ENCODE peak calls at places on chromosomes 1 and 21, in eight cellular contexts. One of them, this sample, is unnamed.

GRCh38 chr1:58763214-58763613 is 20.6 kb downstream of the JUN start:
- DNase-seq in activated T-cell treated with anti-CD3 and anti-CD28 coated beads for 1 hour: no peak
- DNase-seq in C1 segment of cervical spinal cord: no peak
- DNase-seq in GM12865: no peak
- DNase-seq in T-helper 2 cell: no peak
- DNase-seq in BJ: peak; percentile 68
- DNase-seq in stimulated activated CD4-positive, alpha-beta T cell treated with anti-CD3 and anti-CD28 coated beads, Interleukin-2, amount 100 ng/mL, for 48 hours: no peak
- DNase-seq in activated gamma-delta T cell treated with anti-CD3 and anti-CD28 coated beads, Interleukin-2, amount 50 U/mL, for 16 hours: no peak
- DNase-seq in this sample: no peak

GRCh38 chr1:234997201-234998173 is 131.2 kb downstream of the TOMM20 start:
- DNase-seq in activated T-cell treated with anti-CD3 and anti-CD28 coated beads for 1 hour: no peak
- DNase-seq in C1 segment of cervical spinal cord: peak; percentile 93
- DNase-seq in GM12865: no peak
- DNase-seq in T-helper 2 cell: no peak
- DNase-seq in BJ: peak; percentile 91
- DNase-seq in stimulated activated CD4-positive, alpha-beta T cell treated with anti-CD3 and anti-CD28 coated beads, Interleukin-2, amount 100 ng/mL, for 48 hours: no peak
- DNase-seq in activated gamma-delta T cell treated with anti-CD3 and anti-CD28 coated beads, Interleukin-2, amount 50 U/mL, for 16 hours: no peak
- DNase-seq in this sample: no peak

GRCh38 chr1:183602510-183602909 is 12.3 kb upstream of the NCF2 start:
- DNase-seq in activated T-cell treated with anti-CD3 and anti-CD28 coated beads for 1 hour: no peak
- DNase-seq in C1 segment of cervical spinal cord: no peak
- DNase-seq in GM12865: peak; percentile 30
- DNase-seq in T-helper 2 cell: no peak
- DNase-seq in BJ: no peak
- DNase-seq in stimulated activated CD4-positive, alpha-beta T cell treated with anti-CD3 and anti-CD28 coated beads, Interleukin-2, amount 100 ng/mL, for 48 hours: no peak
- DNase-seq in activated gamma-delta T cell treated with anti-CD3 and anti-CD28 coated beads, Interleukin-2, amount 50 U/mL, for 16 hours: no peak
- DNase-seq in this sample: no peak

GRCh38 chr21:39180429-39181019 is 2.7 kb downstream of the PSMG1 start:
- DNase-seq in activated T-cell treated with anti-CD3 and anti-CD28 coated beads for 1 hour: no peak
- DNase-seq in C1 segment of cervical spinal cord: no peak
- DNase-seq in GM12865: no peak
- DNase-seq in T-helper 2 cell: no peak
- DNase-seq in BJ: no peak
- DNase-seq in stimulated activated CD4-positive, alpha-beta T cell treated with anti-CD3 and anti-CD28 coated beads, Interleukin-2, amount 100 ng/mL, for 48 hours: no peak
- DNase-seq in activated gamma-delta T cell treated with anti-CD3 and anti-CD28 coated beads, Interleukin-2, amount 50 U/mL, for 16 hours: no peak
- DNase-seq in this sample: no peak

GRCh38 chr1:234955107-234955731 is 173.4 kb downstream of the TOMM20 start:
- DNase-seq in activated T-cell treated with anti-CD3 and anti-CD28 coated beads for 1 hour: no peak
- DNase-seq in C1 segment of cervical spinal cord: peak; percentile 38
- DNase-seq in GM12865: peak; percentile 63
- DNase-seq in T-helper 2 cell: no peak
- DNase-seq in BJ: no peak
- DNase-seq in stimulated activated CD4-positive, alpha-beta T cell treated with anti-CD3 and anti-CD28 coated beads, Interleukin-2, amount 100 ng/mL, for 48 hours: no peak
- DNase-seq in activated gamma-delta T cell treated with anti-CD3 and anti-CD28 coated beads, Interleukin-2, amount 50 U/mL, for 16 hours: no peak
- DNase-seq in this sample: no peak

GRCh38 chr1:198165927-198166647 is 9.3 kb downstream of the NEK7 start:
- DNase-seq in activated T-cell treated with anti-CD3 and anti-CD28 coated beads for 1 hour: no peak
- DNase-seq in C1 segment of cervical spinal cord: no peak
- DNase-seq in GM12865: no peak
- DNase-seq in T-helper 2 cell: no peak
- DNase-seq in BJ: no peak
- DNase-seq in stimulated activated CD4-positive, alpha-beta T cell treated with anti-CD3 and anti-CD28 coated beads, Interleukin-2, amount 100 ng/mL, for 48 hours: no peak
- DNase-seq in activated gamma-delta T cell treated with anti-CD3 and anti-CD28 coated beads, Interleukin-2, amount 50 U/mL, for 16 hours: no peak
- DNase-seq in this sample: no peak

GRCh38 chr1:8084913-8085312 is 58.8 kb upstream of the ERRFI1 start:
- DNase-seq in activated T-cell treated with anti-CD3 and anti-CD28 coated beads for 1 hour: no peak
- DNase-seq in C1 segment of cervical spinal cord: no peak
- DNase-seq in GM12865: no peak
- DNase-seq in T-helper 2 cell: no peak
- DNase-seq in BJ: no peak
- DNase-seq in stimulated activated CD4-positive, alpha-beta T cell treated with anti-CD3 and anti-CD28 coated beads, Interleukin-2, amount 100 ng/mL, for 48 hours: no peak
- DNase-seq in activated gamma-delta T cell treated with anti-CD3 and anti-CD28 coated beads, Interleukin-2, amount 50 U/mL, for 16 hours: no peak
- DNase-seq in this sample: no peak

GRCh38 chr1:15064217-15064929 is 89.2 kb upstream of the TMEM51 start:
- DNase-seq in activated T-cell treated with anti-CD3 and anti-CD28 coated beads for 1 hour: no peak
- DNase-seq in C1 segment of cervical spinal cord: no peak
- DNase-seq in GM12865: no peak
- DNase-seq in T-helper 2 cell: no peak
- DNase-seq in BJ: no peak
- DNase-seq in stimulated activated CD4-positive, alpha-beta T cell treated with anti-CD3 and anti-CD28 coated beads, Interleukin-2, amount 100 ng/mL, for 48 hours: no peak
- DNase-seq in activated gamma-delta T cell treated with anti-CD3 and anti-CD28 coated beads, Interleukin-2, amount 50 U/mL, for 16 hours: no peak
- DNase-seq in this sample: no peak

GRCh38 chr1:164337885-164338284 is 221.1 kb upstream of the PBX1 start:
- DNase-seq in activated T-cell treated with anti-CD3 and anti-CD28 coated beads for 1 hour: no peak
- DNase-seq in C1 segment of cervical spinal cord: no peak
- DNase-seq in GM12865: no peak
- DNase-seq in T-helper 2 cell: no peak
- DNase-seq in BJ: no peak
- DNase-seq in stimulated activated CD4-positive, alpha-beta T cell treated with anti-CD3 and anti-CD28 coated beads, Interleukin-2, amount 100 ng/mL, for 48 hours: no peak
- DNase-seq in activated gamma-delta T cell treated with anti-CD3 and anti-CD28 coated beads, Interleukin-2, amount 50 U/mL, for 16 hours: no peak
- DNase-seq in this sample: no peak

GRCh38 chr1:167777253-167777618 is 55.5 kb downstream of the MPZL1 start:
- DNase-seq in activated T-cell treated with anti-CD3 and anti-CD28 coated beads for 1 hour: no peak
- DNase-seq in C1 segment of cervical spinal cord: no peak
- DNase-seq in GM12865: no peak
- DNase-seq in T-helper 2 cell: no peak
- DNase-seq in BJ: no peak
- DNase-seq in stimulated activated CD4-positive, alpha-beta T cell treated with anti-CD3 and anti-CD28 coated beads, Interleukin-2, amount 100 ng/mL, for 48 hours: no peak
- DNase-seq in activated gamma-delta T cell treated with anti-CD3 and anti-CD28 coated beads, Interleukin-2, amount 50 U/mL, for 16 hours: no peak
- DNase-seq in this sample: no peak

GRCh38 chr1:74689800-74690696 is 16.5 kb upstream of the ERICH3 start:
- DNase-seq in activated T-cell treated with anti-CD3 and anti-CD28 coated beads for 1 hour: peak; percentile 1
- DNase-seq in C1 segment of cervical spinal cord: no peak
- DNase-seq in GM12865: peak; percentile 68
- DNase-seq in T-helper 2 cell: peak; percentile 3
- DNase-seq in BJ: no peak
- DNase-seq in stimulated activated CD4-positive, alpha-beta T cell treated with anti-CD3 and anti-CD28 coated beads, Interleukin-2, amount 100 ng/mL, for 48 hours: peak; percentile 46
- DNase-seq in activated gamma-delta T cell treated with anti-CD3 and anti-CD28 coated beads, Interleukin-2, amount 50 U/mL, for 16 hours: peak; percentile 2
- DNase-seq in this sample: peak; percentile 70

GRCh38 chr1:214445201-214445600 is 106.2 kb downstream of the PTPN14 start:
- DNase-seq in activated T-cell treated with anti-CD3 and anti-CD28 coated beads for 1 hour: no peak
- DNase-seq in C1 segment of cervical spinal cord: no peak
- DNase-seq in GM12865: no peak
- DNase-seq in T-helper 2 cell: no peak
- DNase-seq in BJ: no peak
- DNase-seq in stimulated activated CD4-positive, alpha-beta T cell treated with anti-CD3 and anti-CD28 coated beads, Interleukin-2, amount 100 ng/mL, for 48 hours: no peak
- DNase-seq in activated gamma-delta T cell treated with anti-CD3 and anti-CD28 coated beads, Interleukin-2, amount 50 U/mL, for 16 hours: no peak
- DNase-seq in this sample: no peak

GRCh38 chr1:235292790-235293189 is 35.2 kb downstream of the ARID4B start:
- DNase-seq in activated T-cell treated with anti-CD3 and anti-CD28 coated beads for 1 hour: no peak
- DNase-seq in C1 segment of cervical spinal cord: no peak
- DNase-seq in GM12865: no peak
- DNase-seq in T-helper 2 cell: no peak
- DNase-seq in BJ: no peak
- DNase-seq in stimulated activated CD4-positive, alpha-beta T cell treated with anti-CD3 and anti-CD28 coated beads, Interleukin-2, amount 100 ng/mL, for 48 hours: no peak
- DNase-seq in activated gamma-delta T cell treated with anti-CD3 and anti-CD28 coated beads, Interleukin-2, amount 50 U/mL, for 16 hours: no peak
- DNase-seq in this sample: no peak

GRCh38 chr1:24393892-24394291 is 19.7 kb downstream of the STPG1 start:
- DNase-seq in activated T-cell treated with anti-CD3 and anti-CD28 coated beads for 1 hour: no peak
- DNase-seq in C1 segment of cervical spinal cord: no peak
- DNase-seq in GM12865: no peak
- DNase-seq in T-helper 2 cell: no peak
- DNase-seq in BJ: no peak
- DNase-seq in stimulated activated CD4-positive, alpha-beta T cell treated with anti-CD3 and anti-CD28 coated beads, Interleukin-2, amount 100 ng/mL, for 48 hours: no peak
- DNase-seq in activated gamma-delta T cell treated with anti-CD3 and anti-CD28 coated beads, Interleukin-2, amount 50 U/mL, for 16 hours: no peak
- DNase-seq in this sample: no peak

GRCh38 chr1:79074975-79075374 is 68.4 kb upstream of the ADGRL4 start:
- DNase-seq in activated T-cell treated with anti-CD3 and anti-CD28 coated beads for 1 hour: no peak
- DNase-seq in C1 segment of cervical spinal cord: no peak
- DNase-seq in GM12865: no peak
- DNase-seq in T-helper 2 cell: no peak
- DNase-seq in BJ: no peak
- DNase-seq in stimulated activated CD4-positive, alpha-beta T cell treated with anti-CD3 and anti-CD28 coated beads, Interleukin-2, amount 100 ng/mL, for 48 hours: no peak
- DNase-seq in activated gamma-delta T cell treated with anti-CD3 and anti-CD28 coated beads, Interleukin-2, amount 50 U/mL, for 16 hours: no peak
- DNase-seq in this sample: no peak

GRCh38 chr1:155080250-155081228 is 1.9 kb downstream of the EFNA3 start:
- DNase-seq in activated T-cell treated with anti-CD3 and anti-CD28 coated beads for 1 hour: no peak
- DNase-seq in C1 segment of cervical spinal cord: no peak
- DNase-seq in GM12865: no peak
- DNase-seq in T-helper 2 cell: no peak
- DNase-seq in BJ: no peak
- DNase-seq in stimulated activated CD4-positive, alpha-beta T cell treated with anti-CD3 and anti-CD28 coated beads, Interleukin-2, amount 100 ng/mL, for 48 hours: peak; percentile 31
- DNase-seq in activated gamma-delta T cell treated with anti-CD3 and anti-CD28 coated beads, Interleukin-2, amount 50 U/mL, for 16 hours: no peak
- DNase-seq in this sample: no peak

This sample was measured in iPS DF 6.9.